ENCODE peak calls at places on chromosomes 12 and 14, in five cellular contexts. F is B cell, C is fibroblast of pulmonary artery, X is GM10248, R is heart left ventricle. O is an unnamed sample.

GRCh38 chr12:4934651-4935050 is 24.9 kb downstream of the KCNA1 start:
- DNase-seq in F (no peak), C (no peak), X (no peak), R (no peak), O (no peak)

GRCh38 chr14:95268350-95268749 is 51.4 kb downstream of the CLMN start:
- DNase-seq in F (no peak), C (no peak), X (no peak), R (no peak), O (no peak)

GRCh38 chr12:12333980-12334709 is 15.9 kb downstream of the MANSC1 start:
- DNase-seq in F (peak), C (peak), X (peak), R (peak), O (peak)

GRCh38 chr12:63068857-63069442 is 82.1 kb downstream of the AVPR1A start:
- DNase-seq in F (no peak), C (peak), X (no peak), R (no peak), O (peak)

GRCh38 chr14:65348137-65348536 is 64.4 kb upstream of the FUT8 start:
- DNase-seq in F (no peak), C (no peak), X (no peak), R (peak), O (no peak)

GRCh38 chr14:59464651-59465569 is at the start of gene GPR135:
- DNase-seq in F (peak), C (peak), X (peak), R (peak), O (peak)

GRCh38 chr14:104821229-104821945 is 20.5 kb downstream of the ZBTB42 start:
- DNase-seq in F (no peak), C (no peak), X (no peak), R (no peak), O (no peak)

GRCh38 chr12:16454481-16454880 is 107.0 kb downstream of the MGST1 start:
- DNase-seq in F (no peak), C (peak), X (no peak), R (no peak), O (no peak)

DNA sequence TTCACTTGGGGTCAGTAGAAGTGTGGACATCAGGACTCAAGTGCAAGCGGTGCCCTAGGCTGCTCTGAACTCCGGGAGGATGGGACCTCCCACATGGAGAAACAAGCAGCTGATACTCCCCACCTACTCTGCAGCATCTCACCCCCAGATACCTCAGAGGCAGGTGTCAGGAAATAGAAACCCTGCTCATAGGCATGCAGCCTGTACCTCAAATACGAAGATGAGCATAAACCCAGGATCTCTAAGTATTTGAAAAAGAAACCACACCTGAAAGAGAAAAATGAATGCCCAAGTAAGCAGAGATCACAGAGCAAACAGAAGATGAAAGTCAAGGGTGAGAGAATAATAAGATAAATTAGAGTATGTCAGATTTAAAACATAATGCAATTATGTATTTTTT is 75.6 kb upstream of the WSCD2 start:
- DNase-seq in F (no peak), C (no peak), X (no peak), R (no peak), O (no peak)
- TF ChIP-seq CTCF in F (no peak), C (no peak), X (no peak), R (no peak), O (no peak)

GRCh38 chr12:93020998-93021597 is 92.0 kb upstream of the EEA1 start:
- DNase-seq in F (no peak), C (no peak), X (no peak), R (no peak), O (no peak)

GRCh38 chr12:93022603-93023340 is 93.7 kb upstream of the EEA1 start:
- DNase-seq in F (no peak), C (no peak), X (no peak), R (no peak), O (no peak)

GRCh38 chr12:93029091-93029490 is 100.0 kb upstream of the EEA1 start:
- DNase-seq in F (no peak), C (no peak), X (no peak), R (peak), O (no peak)

GRCh38 chr12:93020225-93020997 is 91.3 kb upstream of the EEA1 start:
- DNase-seq in F (no peak), C (no peak), X (no peak), R (no peak), O (no peak)

DNA sequence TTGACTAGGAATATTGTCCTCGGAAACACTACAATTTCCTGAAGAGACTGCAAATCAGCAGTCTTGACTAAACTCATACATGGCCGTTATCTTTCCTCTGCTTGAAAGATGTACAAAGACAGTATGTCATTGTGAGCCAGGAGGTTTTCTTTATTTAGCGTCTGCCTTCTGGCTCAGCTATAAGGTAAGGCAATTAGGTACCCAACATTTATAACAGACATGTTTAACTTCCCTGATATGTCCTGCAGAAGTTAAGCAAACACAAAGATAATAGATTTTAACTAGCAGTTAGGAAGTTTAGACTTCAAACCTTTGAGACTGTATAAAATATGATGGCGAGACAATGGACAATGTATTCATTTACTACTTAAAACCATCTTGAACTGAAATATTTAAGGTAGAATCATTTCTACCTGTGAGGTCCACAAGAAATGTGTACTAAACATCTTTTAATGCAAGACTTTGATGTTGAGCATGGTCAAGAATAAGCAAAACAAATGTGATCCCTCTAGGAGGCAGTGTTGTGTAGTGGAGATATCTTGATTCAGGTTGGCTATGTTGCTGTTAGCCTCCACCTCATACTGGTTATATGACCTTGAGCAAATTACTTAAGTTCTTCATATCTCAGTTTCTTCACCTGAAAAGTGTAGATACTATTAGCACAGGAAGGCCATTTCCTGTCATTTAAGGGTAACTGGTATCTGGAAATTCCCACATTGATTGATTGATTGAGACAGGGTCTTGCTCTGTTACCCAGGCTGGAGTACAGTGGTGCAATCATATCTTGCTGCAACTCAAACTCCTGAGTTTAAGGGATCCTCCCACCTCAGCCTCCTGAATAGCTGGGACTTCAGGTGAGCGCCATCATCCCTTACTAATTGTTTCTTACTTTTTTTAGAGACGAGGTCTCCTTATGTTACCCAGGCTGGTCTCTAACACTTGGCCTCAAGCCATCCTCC is 96.3 kb upstream of the EEA1 start:
- DNase-seq in F (peak), C (peak), X (peak), R (no peak), O (peak)
- TF ChIP-seq CTCF in F (peak), C (peak), X (peak), R (peak), O (peak)

GRCh38 chr12:14774074-14774943 is 29.0 kb downstream of the WBP11 start:
- DNase-seq in F (peak), C (peak), X (peak), R (peak), O (peak)

GRCh38 chr12:14775652-14776020 is 27.6 kb downstream of the WBP11 start:
- DNase-seq in F (no peak), C (peak), X (no peak), R (no peak), O (no peak)

GRCh38 chr12:14773685-14774073 is 29.6 kb downstream of the WBP11 start:
- DNase-seq in F (no peak), C (peak), X (peak), R (peak), O (no peak)

GRCh38 chr12:14776236-14776959 is 26.9 kb downstream of the WBP11 start:
- DNase-seq in F (no peak), C (peak), X (no peak), R (no peak), O (no peak)

DNA sequence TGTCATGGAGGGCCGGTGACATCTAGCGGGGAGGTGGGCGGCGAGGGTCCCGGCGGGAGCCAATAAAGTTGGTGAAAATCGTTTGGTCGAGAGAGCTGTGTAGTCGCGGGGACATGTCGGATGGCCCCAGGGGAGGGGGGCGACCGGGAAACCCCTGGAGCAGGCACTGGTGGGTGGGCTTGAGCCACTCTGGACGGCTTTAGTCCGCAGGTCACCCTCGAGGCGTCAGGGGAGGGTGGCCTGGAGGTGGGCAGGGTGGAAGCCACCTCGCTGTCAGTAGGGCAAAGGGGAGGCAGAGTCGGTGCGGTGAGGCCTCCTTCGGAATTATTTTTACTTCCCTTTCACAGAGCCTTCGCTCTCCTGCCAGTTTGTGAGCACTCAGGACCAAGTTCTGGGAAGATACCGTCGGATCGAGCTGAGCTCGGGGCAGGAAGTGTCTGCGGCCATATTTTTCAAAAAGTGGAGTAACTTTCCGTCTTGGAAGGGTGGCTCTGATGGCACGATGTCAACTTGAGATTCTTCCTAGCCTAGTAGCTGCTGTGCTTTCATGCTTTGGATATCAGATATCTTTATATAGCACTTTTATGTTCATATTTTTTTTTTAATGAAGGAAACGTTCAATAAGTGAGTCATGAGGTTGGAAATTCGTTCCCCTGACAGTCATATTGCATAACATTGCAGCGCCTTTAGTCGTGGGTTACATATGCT is 28.2 kb downstream of the WBP11 start:
- DNase-seq in F (peak), C (peak), X (peak), R (peak), O (no peak)
- TF ChIP-seq CTCF in F (no peak), C (no peak), X (no peak), R (no peak), O (no peak)

GRCh38 chr14:45134051-45134958 is at the start of gene FKBP3:
- DNase-seq in F (peak), C (peak), X (peak), R (peak), O (peak)
- TF ChIP-seq CTCF in F (no peak), C (peak), X (peak), R (no peak), O (no peak)

DNA sequence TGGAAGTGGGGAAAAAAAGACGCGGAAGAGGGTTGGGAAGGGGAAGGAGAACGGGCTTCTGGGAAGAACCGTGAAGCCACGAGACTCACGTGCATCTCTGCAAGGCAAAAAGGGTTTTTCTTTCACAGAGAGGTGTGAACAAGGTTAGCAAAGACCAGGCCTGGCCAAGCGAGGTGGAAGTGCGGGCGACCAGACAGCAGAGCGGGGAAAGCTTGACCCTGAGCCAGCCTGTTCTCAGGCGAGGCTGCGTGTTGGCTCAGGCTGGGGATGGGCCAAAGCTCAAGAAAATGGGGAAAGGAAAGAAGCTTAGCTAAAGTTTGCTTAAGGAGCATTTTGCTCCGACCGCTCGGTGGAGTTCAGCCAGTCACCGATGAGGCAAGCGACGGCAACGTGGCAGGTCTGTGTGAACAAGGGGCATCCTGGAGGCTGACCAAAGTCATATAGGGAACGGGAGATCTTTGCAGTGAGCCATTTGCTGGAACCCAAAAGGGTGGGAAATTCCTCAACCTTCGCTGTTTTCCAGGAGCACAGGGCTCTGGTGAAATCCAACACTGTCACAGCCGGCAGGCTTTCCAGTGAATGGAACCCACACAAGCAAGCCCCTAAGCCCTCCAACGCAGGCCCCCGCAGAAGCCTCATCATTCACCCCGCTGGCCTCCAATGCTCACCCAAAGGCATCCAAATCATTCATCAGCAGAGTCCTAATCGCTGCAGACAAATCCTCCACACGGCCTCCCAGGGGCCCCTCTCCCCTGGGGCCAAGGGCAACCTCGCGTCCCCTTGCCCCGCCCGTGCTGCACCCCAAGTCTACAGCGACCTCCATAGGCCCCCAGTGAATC is 793 bp downstream of the ZNF605 start:
- DNase-seq in F (peak), C (peak), X (peak), R (peak), O (peak)
- TF ChIP-seq CTCF in F (no peak), C (no peak), X (no peak), R (no peak), O (no peak)

GRCh38 chr12:2733493-2734252 is 61.1 kb upstream of the FKBP4 start:
- DNase-seq in F (no peak), C (no peak), X (no peak), R (no peak), O (no peak)
- TF ChIP-seq CTCF in F (no peak), C (no peak), X (no peak), R (no peak), O (no peak)

GRCh38 chr14:56555921-56556570 is 23.6 kb upstream of the TMEM260 start:
- DNase-seq in F (peak), C (peak), X (peak), R (no peak), O (no peak)
- TF ChIP-seq CTCF in F (peak), C (peak), X (peak), R (peak), O (no peak)

DNA sequence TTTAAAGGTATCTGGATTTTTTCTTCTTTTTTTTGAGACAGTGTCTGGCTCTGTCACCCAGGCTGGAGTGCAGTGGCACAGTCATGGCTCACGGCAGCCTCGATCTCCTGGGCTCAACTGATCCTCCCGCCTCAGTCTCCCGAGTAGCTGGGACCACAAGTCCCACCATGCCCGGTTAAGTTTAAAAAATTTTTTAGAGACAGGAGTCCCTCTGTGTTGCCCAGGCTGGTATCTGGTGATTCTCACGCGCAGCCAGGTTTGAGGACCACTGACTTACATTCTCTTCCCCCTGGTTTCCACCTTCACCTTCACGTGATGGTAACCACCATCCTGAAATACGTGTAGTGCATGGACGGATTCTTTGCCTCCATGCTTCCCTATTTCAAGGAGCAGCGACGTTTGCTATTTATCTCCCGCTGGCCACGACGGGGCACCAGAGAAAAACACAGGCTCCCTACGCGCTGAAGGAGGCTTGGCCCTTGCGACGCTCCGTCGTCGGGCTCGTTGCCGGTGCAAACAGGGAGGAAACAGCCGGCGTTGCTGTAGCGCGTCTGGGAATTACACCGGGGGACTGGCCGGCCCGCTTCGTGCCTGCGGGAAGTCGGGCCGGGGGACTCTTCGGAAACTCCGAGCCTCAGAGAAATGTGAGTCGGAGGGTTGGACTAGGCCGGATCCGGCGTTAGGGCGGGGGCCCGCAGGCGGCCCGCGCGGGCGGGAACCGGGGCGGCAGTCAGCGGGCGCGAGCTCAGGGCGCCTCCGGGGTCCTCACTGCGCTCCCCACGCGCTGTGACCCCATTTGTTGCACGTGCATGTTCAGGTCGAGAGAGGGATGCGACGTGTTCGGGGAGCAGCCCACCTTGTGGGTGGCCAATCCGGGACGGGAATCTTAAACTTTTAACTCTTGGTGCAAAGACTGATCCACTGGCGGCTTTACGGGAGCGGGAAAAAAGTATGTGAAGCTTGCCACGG is at the start of gene TCHP:
- DNase-seq in F (peak), C (peak), X (peak), R (peak), O (peak)
- TF ChIP-seq CTCF in F (no peak), C (peak), X (peak), R (no peak), O (peak)

GRCh38 chr12:109559601-109560000 is 13.7 kb downstream of the MMAB start:
- DNase-seq in F (no peak), C (no peak), X (no peak), R (no peak), O (no peak)
- TF ChIP-seq CTCF in F (no peak), C (no peak), X (no peak), R (no peak), O (no peak)